ENCODE peak calls at places on chromosome 6, in nine cellular contexts. L, M, A, Q, P, S, E, K and O are unnamed samples.
A peak's percentile ranks its signal among the peaks of the same experiment; 100 is the strongest.

GRCh38 chr6:33958208-33958862 is 154.5 kb upstream of the MLN start:
- DNase-seq in L (no peak), A (peak; percentile 43), Q (peak; percentile 8), S (no peak), P (no peak), M (peak; percentile 32), E (peak; percentile 56), K (peak; percentile 32), O (no peak)

GRCh38 chr6:56540950-56541600 is 101.6 kb downstream of the DST start:
- DNase-seq in K (no peak), E (no peak), S (peak; percentile 20), L (peak; percentile 68), A (no peak), Q (no peak), M (peak; percentile 14), P (no peak), O (no peak)

GRCh38 chr6:46688117-46688965 is 656 bp downstream of the TDRD6 start:
- DNase-seq in A (no peak), M (no peak), E (peak; percentile 19), L (no peak), S (no peak), K (peak; percentile 71), P (no peak), Q (no peak), O (peak; percentile 40)

GRCh38 chr6:36028088-36028886 is 679 bp downstream of the MAPK14 start:
- DNase-seq in A (peak; percentile 52), S (peak; percentile 54), P (peak; percentile 27), E (peak; percentile 41), M (peak; percentile 67), L (peak; percentile 10), K (peak; percentile 89), Q (peak; percentile 52), O (peak; percentile 42)

GRCh38 chr6:133396630-133397335 is 155.6 kb downstream of the EYA4 start:
- DNase-seq in E (no peak), K (no peak), Q (no peak), S (no peak), L (no peak), M (no peak), P (no peak), A (no peak), O (no peak)

GRCh38 chr6:136031982-136032381 is 180.5 kb downstream of the PDE7B start:
- DNase-seq in P (no peak), E (peak; percentile 42), M (peak; percentile 40), A (no peak), S (no peak), L (peak; percentile 74), K (no peak), Q (no peak), O (no peak)

GRCh38 chr6:24205020-24205492 is 79.0 kb downstream of the NRSN1 start:
- DNase-seq in S (no peak), K (no peak), A (peak; percentile 21), Q (peak; percentile 15), P (peak; percentile 20), L (peak; percentile 55), M (peak; percentile 54), E (peak; percentile 36), O (no peak)

GRCh38 chr6:20707166-20707485 is 172.9 kb downstream of the CDKAL1 start:
- DNase-seq in L (no peak), K (no peak), Q (no peak), M (no peak), P (no peak), A (no peak), E (no peak), S (no peak), O (no peak)

GRCh38 chr6:109609737-109610136 is 81.3 kb downstream of the AK9 start:
- DNase-seq in S (no peak), P (no peak), A (no peak), L (no peak), Q (no peak), E (no peak), K (no peak), M (no peak), O (no peak)

GRCh38 chr6:21277601-21278043 is 315.9 kb upstream of the SOX4 start:
- DNase-seq in M (peak; percentile 56), L (no peak), S (no peak), A (no peak), E (no peak), P (peak; percentile 46), Q (no peak), K (no peak), O (no peak)

GRCh38 chr6:117595099-117595923 is 7.0 kb downstream of the GOPC start:
- DNase-seq in A (no peak), M (no peak), L (no peak), Q (no peak), K (no peak), S (no peak), E (no peak), P (no peak), O (no peak)

GRCh38 chr6:149060985-149061760 is 256.3 kb upstream of the TAB2 start:
- DNase-seq in A (peak; percentile 87), L (peak; percentile 80), Q (no peak), K (no peak), P (no peak), S (peak; percentile 47), M (peak; percentile 66), E (peak; percentile 43), O (no peak)

GRCh38 chr6:53056273-53056672 is 8.9 kb upstream of the FBXO9 start:
- DNase-seq in S (no peak), L (no peak), E (no peak), K (no peak), A (no peak), Q (no peak), P (no peak), M (no peak), O (no peak)

GRCh38 chr6:79640146-79641111 is 9.3 kb downstream of the SH3BGRL2 start:
- DNase-seq in K (no peak), P (no peak), A (no peak), S (no peak), M (no peak), Q (no peak), E (peak; percentile 59), L (no peak), O (peak; percentile 68)

GRCh38 chr6:161373905-161374451 is 100.1 kb upstream of the AGPAT4 start:
- DNase-seq in L (peak; percentile 66), E (peak; percentile 78), K (peak; percentile 82), P (peak; percentile 50), M (peak; percentile 80), Q (peak; percentile 72), A (peak; percentile 76), S (peak; percentile 31), O (peak; percentile 57)

GRCh38 chr6:37303891-37304503 is 46.1 kb upstream of the TMEM217 start:
- DNase-seq in K (no peak), A (no peak), L (peak; percentile 60), S (no peak), E (peak; percentile 50), P (peak; percentile 51), Q (no peak), M (peak; percentile 50), O (no peak)

GRCh38 chr6:33279971-33280511 is 3.1 kb downstream of the B3GALT4 start:
- DNase-seq in M (peak; percentile 74), E (peak; percentile 58), P (peak; percentile 64), A (no peak), K (no peak), Q (no peak), S (no peak), L (peak; percentile 42), O (no peak)

GRCh38 chr6:15539722-15540270 is 123.0 kb downstream of the DTNBP1 start:
- DNase-seq in Q (no peak), K (no peak), E (no peak), L (no peak), P (no peak), S (no peak), M (no peak), A (no peak), O (no peak)

GRCh38 chr6:170058878-170059485 is 231.9 kb downstream of the DLL1 start:
- DNase-seq in M (no peak), E (no peak), L (no peak), S (no peak), Q (no peak), A (no peak), P (no peak), K (peak; percentile 64), O (no peak)

GRCh38 chr6:170053966-170054661 is 236.8 kb downstream of the DLL1 start:
- DNase-seq in E (no peak), A (no peak), S (no peak), M (no peak), L (no peak), Q (no peak), K (peak; percentile 53), P (no peak), O (no peak)

GRCh38 chr6:170057034-170057734 is 233.7 kb downstream of the DLL1 start:
- DNase-seq in P (no peak), Q (no peak), A (no peak), L (no peak), E (no peak), K (peak; percentile 53), M (no peak), S (no peak), O (no peak)

GRCh38 chr6:170057961-170058877 is 232.7 kb downstream of the DLL1 start:
- DNase-seq in L (no peak), M (no peak), K (peak; percentile 73), E (no peak), P (no peak), A (no peak), Q (no peak), S (no peak), O (no peak)

DNA sequence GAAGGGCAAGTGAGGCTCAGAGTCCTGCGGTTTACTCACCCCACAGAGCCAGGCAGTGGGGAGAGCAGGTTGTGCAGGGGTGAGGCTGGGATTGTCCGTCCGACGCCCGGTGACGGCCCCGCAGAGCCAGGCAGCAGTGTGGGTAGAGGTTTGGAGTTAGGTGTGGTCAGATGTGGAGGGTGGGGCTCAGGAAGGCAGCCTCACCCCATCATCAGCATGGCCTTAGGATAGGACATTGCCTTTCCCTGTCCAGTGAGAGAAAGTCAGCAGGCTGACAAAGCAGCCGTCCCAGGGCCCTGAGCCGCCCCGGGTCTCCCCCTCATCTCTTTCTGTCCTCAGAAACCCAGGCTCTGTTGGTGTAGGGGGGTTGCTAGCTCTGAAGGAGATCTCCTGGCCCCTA is 234.5 kb downstream of the DLL1 start:
- DNase-seq in E (no peak), Q (no peak), L (no peak), K (peak; percentile 60), A (no peak), P (no peak), S (no peak), M (no peak), O (no peak)
- H3K9me3 ChIP-seq in E (no peaks in the 10 kb centered on the region), Q (no peaks in the 10 kb centered on the region), L (no peaks in the 10 kb centered on the region), K (no peaks in the 10 kb centered on the region), A (no peaks in the 10 kb centered on the region), P (no peaks in the 10 kb centered on the region), S (no peaks in the 10 kb centered on the region), M (no peaks in the 10 kb centered on the region), O (no peaks in the 10 kb centered on the region)

GRCh38 chr6:17872908-17873307 is 114.5 kb downstream of the KIF13A start:
- DNase-seq in K (no peak), E (no peak), M (no peak), P (no peak), A (no peak), S (no peak), L (no peak), Q (no peak), O (no peak)
- H3K4me1 ChIP-seq in K (peaks cover 14% of the 10 kb centered on the region), E (peaks cover 10% of the 10 kb centered on the region), M (peaks cover 10% of the 10 kb centered on the region), P (peaks cover 24% of the 10 kb centered on the region), A (no peaks in the 10 kb centered on the region), S (peaks cover 7% of the 10 kb centered on the region), L (peaks cover 7% of the 10 kb centered on the region), Q (peaks cover 34% of the 10 kb centered on the region), O (peaks cover under 1% of the 10 kb centered on the region)

GRCh38 chr6:111228094-111228493 is 140.8 kb downstream of the SLC16A10 start:
- DNase-seq in M (no peak), A (no peak), Q (no peak), P (peak; percentile 81), K (no peak), S (no peak), E (no peak), L (peak; percentile 47), O (no peak)
- H3K27ac ChIP-seq in M (no peak overlapping the region), A (no peak overlapping the region), Q (no peak overlapping the region), P (peak overlapping the region; percentile 88), K (no peak overlapping the region), S (no peak overlapping the region), E (peak overlapping the region; percentile 11), L (peak overlapping the region; percentile 66), O (no peak overlapping the region)

GRCh38 chr6:169859401-169859977 is 108.1 kb downstream of the ERMARD start:
- DNase-seq in M (no peak), P (no peak), Q (no peak), K (peak; percentile 53), E (peak; percentile 9), L (no peak), A (no peak), S (no peak), O (no peak)
- H3K9me3 ChIP-seq in M (no peaks in the 10 kb centered on the region), P (peaks cover 3% of the 10 kb centered on the region), Q (no peaks in the 10 kb centered on the region), K (peaks cover 23% of the 10 kb centered on the region), E (no peaks in the 10 kb centered on the region), L (no peaks in the 10 kb centered on the region), A (no peaks in the 10 kb centered on the region), S (no peaks in the 10 kb centered on the region), O (no peaks in the 10 kb centered on the region)